ENCODE peak calls at places on chromosomes 5 and 9, in nine cellular contexts. A, O, G, F, D, X, R, S and I are unnamed samples. For H3K4me1, the result is how much of the 10 kb centered on the place peaks cover.

GRCh38 chr5:149790276-149790675 is 60.2 kb downstream of the PPARGC1B start:
- DNase-seq in R (no peak), D (no peak), G (no peak), A (no peak), O (no peak), S (no peak), F (no peak), X (no peak), I (no peak)

GRCh38 chr9:109010676-109011655 is 2.3 kb downstream of the CTNNAL1 start:
- DNase-seq in G (peak), F (no peak), A (peak), S (peak), R (no peak), O (no peak), D (no peak), X (peak), I (no peak)

GRCh38 chr5:25754895-25755294 is 1110.1 kb upstream of the CDH10 start:
- DNase-seq in O (no peak), F (no peak), D (no peak), G (peak), X (no peak), A (no peak), R (no peak), S (peak), I (no peak)

GRCh38 chr5:83919071-83920041 is 198.7 kb upstream of the HAPLN1 start:
- DNase-seq in X (peak), R (no peak), D (no peak), F (no peak), A (peak), S (no peak), G (no peak), O (no peak), I (no peak)

GRCh38 chr5:6568909-6569308 is 63.9 kb downstream of the NSUN2 start:
- DNase-seq in X (no peak), A (no peak), S (no peak), O (no peak), G (no peak), F (no peak), R (no peak), D (no peak), I (peak)

GRCh38 chr9:28770827-28771226 is 1197.5 kb upstream of the C9orf72 start:
- DNase-seq in R (no peak), F (no peak), S (no peak), A (no peak), X (no peak), O (no peak), D (no peak), G (no peak), I (no peak)

GRCh38 chr5:78245126-78245525 is 49.4 kb downstream of the AP3B1 start:
- DNase-seq in A (no peak), G (no peak), D (no peak), F (no peak), S (no peak), X (no peak), O (no peak), R (no peak), I (no peak)

GRCh38 chr5:39570418-39571027 is 145.7 kb upstream of the DAB2 start:
- DNase-seq in D (no peak), G (peak), R (no peak), S (peak), X (peak), F (no peak), A (peak), O (no peak), I (no peak)

GRCh38 chr5:132205385-132206125 is 22.1 kb downstream of the P4HA2 start:
- DNase-seq in R (no peak), O (no peak), F (no peak), S (no peak), G (no peak), X (peak), A (no peak), D (no peak), I (peak)

GRCh38 chr9:107282268-107282667 is 811 bp upstream of the RAD23B start:
- DNase-seq in D (no peak), A (no peak), O (no peak), X (no peak), F (no peak), R (no peak), S (no peak), G (no peak), I (no peak)
- H3K4me1 ChIP-seq in D (under half), A (under half), O (under half), X (under half), F (under half), R (under half), S (under half), G (under half), I (under half)

DNA sequence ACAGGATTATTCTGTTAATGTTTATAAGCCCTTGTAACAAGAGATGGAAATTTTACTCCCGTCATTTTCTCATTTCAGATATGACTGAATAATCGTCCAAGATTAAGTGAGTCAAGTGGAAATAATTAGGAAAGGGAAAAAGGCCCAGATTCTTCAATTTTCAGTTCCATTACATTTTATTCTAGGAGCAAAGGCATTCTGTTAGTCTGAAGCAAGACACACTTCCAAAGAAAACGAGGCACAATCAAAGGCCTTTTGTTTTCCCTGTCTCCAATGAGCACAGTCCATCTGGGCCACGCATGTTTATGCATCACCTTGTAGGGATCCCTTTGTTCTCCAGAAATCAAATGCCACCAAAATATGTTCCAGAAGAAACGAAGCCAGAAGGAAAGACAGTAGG is 382.9 kb upstream of the RFX3 start:
- DNase-seq in S (no peak), F (no peak), G (no peak), D (no peak), A (peak), R (no peak), O (no peak), X (peak), I (no peak)
- H3K4me1 ChIP-seq in S (under half), F (under half), G (under half), D (under half), A (under half), R (under half), O (under half), X (under half), I (under half)

GRCh38 chr9:114899461-114899860 is 30.9 kb downstream of the TNFSF8 start:
- DNase-seq in A (no peak), G (no peak), D (no peak), X (no peak), O (no peak), S (no peak), F (no peak), R (no peak), I (no peak)
- H3K4me1 ChIP-seq in A (under half), G (under half), D (under half), X (under half), O (under half), S (under half), F (under half), R (under half), I (under half)

GRCh38 chr5:173298213-173298933 is 29.8 kb downstream of the STC2 start:
- DNase-seq in G (no peak), F (no peak), A (no peak), X (no peak), D (no peak), S (no peak), O (no peak), R (no peak), I (no peak)
- H3K4me1 ChIP-seq in G (under half), F (under half), A (under half), X (under half), D (under half), S (under half), O (under half), R (under half), I (under half)